ENCODE peak calls at places on chromosomes 12 and 14, in six cellular contexts. H, F, Y, S, V and G are unnamed samples.

GRCh38 chr12:7154042-7154441 is 23.9 kb downstream of the CLSTN3 start:
- DNase-seq in H (no peak), F (no peak), Y (no peak), S (no peak), V (no peak), G (no peak)

GRCh38 chr12:93638095-93638494 is 39.1 kb upstream of the CRADD start:
- DNase-seq in H (no peak), F (no peak), Y (no peak), S (no peak), V (peak), G (no peak)

GRCh38 chr12:46944771-46945170 is 119.0 kb upstream of the SLC38A4 start:
- DNase-seq in H (peak), F (no peak), Y (no peak), S (no peak), V (no peak), G (no peak)

GRCh38 chr12:108845696-108846095 is 11.7 kb downstream of the SSH1 start:
- DNase-seq in H (no peak), F (no peak), Y (no peak), S (no peak), V (no peak), G (no peak)

GRCh38 chr12:2963154-2963759 is 4.1 kb downstream of the TEAD4 start:
- DNase-seq in H (no peak), F (peak), Y (no peak), S (peak), V (no peak), G (no peak)

GRCh38 chr14:35808076-35808657 is 928 bp downstream of the RALGAPA1 start:
- DNase-seq in H (no peak), F (no peak), Y (no peak), S (peak), V (no peak), G (no peak)

GRCh38 chr14:104928391-104929133 is 3.9 kb downstream of the PLD4 start:
- DNase-seq in H (no peak), F (no peak), Y (no peak), S (no peak), V (no peak), G (no peak)

GRCh38 chr12:131282292-131283080 is 328.8 kb downstream of the ADGRD1 start:
- DNase-seq in H (no peak), F (no peak), Y (no peak), S (peak), V (no peak), G (no peak)

GRCh38 chr12:53268637-53269562 is 801 bp downstream of the ESPL1 start:
- DNase-seq in H (peak), F (no peak), Y (no peak), S (no peak), V (peak), G (no peak)

GRCh38 chr14:78405071-78405856 is 235.1 kb downstream of the NRXN3 start:
- DNase-seq in H (no peak), F (no peak), Y (no peak), S (no peak), V (no peak), G (no peak)